ENCODE peak calls at places on chromosomes 12 and 14, in ten cellular contexts. G is neuronal stem cell, N is Panc1, J is A673, M is BE2C, U is stomach, K is endothelial cell of umbilical vein, B is thoracic aorta, V is astrocyte, D is brain microvascular endothelial cell. H is an unnamed sample. For H3K27me3 and H3K36me3, the result is how much of the 10 kb centered on the place peaks cover.

GRCh38 chr14:23559010-23559920 is 3.2 kb downstream of the THTPA start:
- DNase-seq in G (peak), N (no peak), J (peak), M (peak), U (peak), K (peak), B (no peak), V (no peak), D (peak), H (peak)

GRCh38 chr12:71300772-71301675 is 138.6 kb upstream of the LGR5 start:
- DNase-seq in G (no peak), N (no peak), J (no peak), M (no peak), U (no peak), K (no peak), B (no peak), V (no peak), D (no peak), H (no peak)

GRCh38 chr14:89060191-89060590 is 235.7 kb downstream of the TTC8 start:
- DNase-seq in G (no peak), N (no peak), J (no peak), M (no peak), U (no peak), K (no peak), B (no peak), V (no peak), D (no peak), H (no peak)

GRCh38 chr12:116150001-116150400 is 127.5 kb downstream of the MED13L start:
- DNase-seq in G (no peak), N (no peak), J (no peak), M (peak), U (no peak), K (peak), B (no peak), V (peak), D (no peak), H (no peak)

GRCh38 chr12:65464930-65465329 is 186.4 kb downstream of the MSRB3 start:
- DNase-seq in G (no peak), N (no peak), J (peak), M (no peak), U (no peak), K (peak), B (peak), V (peak), D (peak), H (no peak)

GRCh38 chr12:78146365-78146772 is 315.7 kb downstream of the NAV3 start:
- DNase-seq in G (peak), N (peak), J (peak), M (no peak), U (no peak), K (peak), B (no peak), V (peak), D (peak), H (no peak)

GRCh38 chr12:68871899-68872298 is 61.1 kb downstream of the CPM start:
- DNase-seq in G (no peak), N (no peak), J (peak), M (no peak), U (no peak), K (peak), B (no peak), V (no peak), D (peak), H (peak)

GRCh38 chr14:61420326-61420725 is 98.9 kb downstream of the PRKCH start:
- DNase-seq in G (no peak), N (no peak), J (no peak), M (no peak), U (no peak), K (peak), B (no peak), V (peak), D (peak), H (peak)

GRCh38 chr14:66511849-66512248 is 3.9 kb downstream of the GPHN start:
- DNase-seq in G (no peak), N (no peak), J (no peak), M (no peak), U (no peak), K (no peak), B (no peak), V (no peak), D (no peak), H (no peak)

GRCh38 chr12:117599849-117600248 is 238.4 kb upstream of the NOS1 start:
- DNase-seq in G (no peak), N (no peak), J (no peak), M (no peak), U (no peak), K (no peak), B (no peak), V (no peak), D (no peak), H (no peak)

GRCh38 chr14:93970967-93971634 is 5.3 kb downstream of the ASB2 start:
- DNase-seq in G (no peak), N (no peak), J (no peak), M (no peak), U (peak), K (no peak), B (no peak), V (no peak), D (no peak), H (no peak)
- H3K4me3 ChIP-seq in G (no peak), N (no peak), J (no peak), M (peak), U (peak), K (no peak), B (peak), V (no peak), D (no peak), H (no peak)

GRCh38 chr14:98893675-98894074 is 378.3 kb downstream of the BCL11B start:
- DNase-seq in G (no peak), N (no peak), J (no peak), M (no peak), U (no peak), K (no peak), B (no peak), V (peak), D (no peak), H (no peak)
- H3K27me3 ChIP-seq in G (under half), N (under half), J (under half), M (under half), U (under half), K (under half), B (under half), V (under half), D (under half), H (under half)

DNA sequence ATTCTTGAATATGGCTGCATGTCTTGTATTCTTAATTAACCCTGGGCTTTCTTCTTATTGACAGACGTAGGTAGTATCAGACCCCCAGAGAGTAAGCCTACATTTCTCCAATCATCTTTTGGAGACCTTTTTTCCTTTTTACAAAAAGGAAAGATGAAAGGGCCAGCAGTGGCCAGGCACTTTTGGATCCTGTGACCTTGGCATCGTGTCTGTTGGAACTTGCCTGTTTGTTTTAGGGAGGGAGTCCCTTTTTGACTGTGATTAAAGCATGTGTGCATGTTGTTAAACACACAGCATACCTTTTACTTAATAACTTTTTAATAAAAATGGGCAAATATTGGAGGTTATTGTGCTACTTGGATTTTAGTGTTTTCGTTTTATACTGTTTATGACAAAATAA is 57.2 kb downstream of the PCNX1 start:
- DNase-seq in G (no peak), N (no peak), J (no peak), M (no peak), U (no peak), K (no peak), B (no peak), V (no peak), D (no peak), H (no peak)
- H3K36me3 ChIP-seq in G (under half), N (under half), J (under half), M (under half), U (under half), K (under half), B (under half), V (under half), D (under half), H (under half)

GRCh38 chr14:28758253-28758915 is 8.2 kb upstream of the FOXG1 start:
- DNase-seq in G (no peak), N (no peak), J (no peak), M (no peak), U (no peak), K (no peak), B (no peak), V (no peak), D (no peak), H (no peak)

GRCh38 chr14:28760431-28760996 is 6.1 kb upstream of the FOXG1 start:
- DNase-seq in G (no peak), N (no peak), J (no peak), M (no peak), U (no peak), K (no peak), B (no peak), V (no peak), D (no peak), H (no peak)

GRCh38 chr14:28761438-28762289 is 4.9 kb upstream of the FOXG1 start:
- DNase-seq in G (no peak), N (no peak), J (no peak), M (no peak), U (no peak), K (no peak), B (no peak), V (no peak), D (no peak), H (no peak)

GRCh38 chr14:28759056-28759657 is 7.4 kb upstream of the FOXG1 start:
- DNase-seq in G (no peak), N (no peak), J (no peak), M (no peak), U (no peak), K (no peak), B (no peak), V (no peak), D (no peak), H (peak)

DNA sequence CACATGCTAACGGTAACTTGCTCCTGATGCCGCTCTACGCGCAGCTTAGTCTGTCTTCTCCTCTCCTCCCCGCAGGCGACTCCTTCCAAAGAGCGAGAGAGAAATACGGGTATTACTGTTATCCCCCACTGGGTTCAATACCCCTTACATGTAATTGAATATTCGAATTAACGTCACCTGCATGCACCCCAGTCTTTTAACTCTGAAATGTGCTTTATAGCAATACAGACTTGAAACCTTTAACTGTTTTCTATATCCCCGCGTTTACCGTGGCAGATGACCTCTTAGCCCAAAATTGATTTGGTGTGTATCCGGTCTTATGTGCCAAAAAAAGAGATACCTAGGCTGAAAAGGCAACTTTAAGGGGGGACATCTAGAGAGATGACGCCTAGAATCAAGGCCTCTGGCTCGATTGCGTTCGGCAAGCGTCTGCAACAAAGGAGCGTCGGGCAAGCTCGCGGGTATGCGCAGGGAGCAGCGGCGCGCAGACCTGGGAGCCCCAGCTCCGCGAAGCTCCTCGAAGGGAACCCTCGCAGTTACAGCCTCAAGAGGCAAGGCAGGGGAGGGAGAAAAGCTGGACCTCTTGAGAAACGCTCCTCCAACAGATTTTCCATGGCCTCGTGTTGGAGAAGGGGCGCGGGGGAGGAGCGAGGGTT is 6.8 kb upstream of the FOXG1 start:
- DNase-seq in G (no peak), N (no peak), J (no peak), M (no peak), U (no peak), K (no peak), B (no peak), V (no peak), D (no peak), H (peak)
- H3K4me3 ChIP-seq in G (no peak), N (no peak), J (no peak), M (no peak), U (no peak), K (no peak), B (no peak), V (peak), D (no peak), H (no peak)

GRCh38 chr12:57625261-57626032 is 7.6 kb downstream of the B4GALNT1 start:
- DNase-seq in G (no peak), N (no peak), J (no peak), M (no peak), U (no peak), K (no peak), B (no peak), V (no peak), D (no peak), H (peak)

GRCh38 chr12:57626111-57626928 is 6.7 kb downstream of the B4GALNT1 start:
- DNase-seq in G (no peak), N (no peak), J (no peak), M (no peak), U (no peak), K (no peak), B (no peak), V (no peak), D (no peak), H (peak)

GRCh38 chr12:57623811-57624390 is 9.1 kb downstream of the B4GALNT1 start:
- DNase-seq in G (no peak), N (no peak), J (no peak), M (no peak), U (no peak), K (no peak), B (no peak), V (no peak), D (no peak), H (peak)

GRCh38 chr12:57623385-57623784 is 9.6 kb downstream of the B4GALNT1 start:
- DNase-seq in G (no peak), N (no peak), J (no peak), M (no peak), U (no peak), K (no peak), B (no peak), V (no peak), D (no peak), H (no peak)

DNA sequence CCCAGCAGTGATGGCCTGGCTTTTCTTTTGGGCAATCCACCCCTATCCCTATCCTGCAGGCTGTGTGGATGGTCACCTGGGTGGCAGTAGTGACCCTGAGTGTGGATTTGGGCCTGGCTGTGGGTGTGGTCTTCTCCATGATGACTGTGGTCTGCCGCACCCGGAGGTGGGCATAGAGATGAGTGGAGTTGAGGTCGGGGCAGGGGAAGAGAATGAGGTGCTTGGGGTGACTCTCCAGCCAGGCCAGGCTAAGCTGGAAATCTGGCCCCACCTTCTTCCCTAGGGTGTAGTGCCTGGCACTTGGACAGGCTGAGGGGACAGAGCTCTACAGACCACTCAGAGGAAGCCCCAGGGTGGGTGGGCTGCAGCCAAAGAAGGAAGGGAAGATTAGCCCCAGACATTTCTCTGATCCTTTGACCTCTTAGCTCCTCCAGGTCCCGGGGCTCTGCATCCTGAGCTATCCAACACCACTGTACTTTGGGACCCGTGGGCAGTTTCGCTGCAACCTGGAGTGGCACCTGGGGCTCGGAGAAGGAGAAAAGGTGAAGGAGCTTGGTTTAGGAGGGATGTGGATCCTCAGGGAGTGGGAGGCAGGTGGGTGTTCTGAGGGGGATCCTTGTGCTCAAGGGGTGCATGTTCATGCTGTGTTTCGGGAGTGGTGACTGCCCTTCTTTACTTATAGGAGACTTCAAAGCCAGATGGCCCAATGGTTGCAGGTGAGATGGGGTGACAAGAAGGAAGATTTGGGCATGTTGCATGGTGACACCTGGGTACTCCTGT is 8.4 kb downstream of the B4GALNT1 start:
- DNase-seq in G (no peak), N (no peak), J (no peak), M (no peak), U (no peak), K (no peak), B (no peak), V (no peak), D (no peak), H (peak)
- H3K27me3 ChIP-seq in G (under half), N (under half), J (under half), M (under half), U (half or more), K (half or more), B (under half), V (half or more), D (under half), H (half or more)

GRCh38 chr14:103684871-103685270 is 30.4 kb downstream of the XRCC3 start:
- DNase-seq in G (no peak), N (no peak), J (no peak), M (no peak), U (no peak), K (no peak), B (no peak), V (no peak), D (no peak), H (no peak)
- H3K36me3 ChIP-seq in G (under half), N (under half), J (half or more), M (half or more), U (half or more), K (under half), B (half or more), V (half or more), D (half or more), H (under half)